ENCODE peak calls at places on chromosomes 4 and X, in seven cellular contexts. F is GM13976, P is GM20000, D is GM23338, G is fibroblast of lung, B is IMR-90, C is spleen. L is an unnamed sample.

GRCh38 chr4:128770807-128771206 is 38.7 kb upstream of the JADE1 start:
- DNase-seq in F (no peak), P (no peak), D (no peak), G (peak; percentile 38), B (no peak), C (no peak), L (no peak)

GRCh38 chr4:91989914-91990313 is 313.9 kb upstream of the GRID2 start:
- DNase-seq in F (no peak), P (no peak), D (peak; percentile 37), G (no peak), B (no peak), C (no peak), L (no peak)

GRCh38 chr4:8063974-8064563 is 94.5 kb downstream of the ABLIM2 start:
- DNase-seq in F (no peak), P (no peak), D (no peak), G (peak; percentile 7), B (no peak), C (no peak), L (no peak)

GRCh38 chr4:127781303-127782024 is 658 bp upstream of the HSPA4L start:
- DNase-seq in F (peak; percentile 10), P (no peak), D (peak; percentile 73), G (peak; percentile 55), B (peak; percentile 15), C (no peak), L (no peak)

GRCh38 chrX:31847773-31848172 is 775.9 kb upstream of the FTHL17 start:
- DNase-seq in F (no peak), P (no peak), D (no peak), G (no peak), B (no peak), C (no peak), L (no peak)

GRCh38 chr4:33696586-33696985 is 2547.7 kb downstream of the ARAP2 start:
- DNase-seq in F (no peak), P (no peak), D (no peak), G (peak; percentile 7), B (no peak), C (no peak), L (no peak)

GRCh38 chr4:73692284-73692683 is 48.1 kb upstream of the CXCL8 start:
- DNase-seq in F (no peak), P (no peak), D (no peak), G (peak; percentile 39), B (no peak), C (no peak), L (no peak)

GRCh38 chr4:8388471-8388870 is 52.1 kb downstream of the ACOX3 start:
- DNase-seq in F (no peak), P (no peak), D (no peak), G (no peak), B (no peak), C (no peak), L (no peak)

GRCh38 chr4:89283226-89283974 is 24.2 kb downstream of the GPRIN3 start:
- DNase-seq in F (no peak), P (no peak), D (no peak), G (peak; percentile 48), B (no peak), C (no peak), L (no peak)

GRCh38 chr4:147727476-147728028 is 4.3 kb upstream of the ARHGAP10 start:
- DNase-seq in F (no peak), P (no peak), D (no peak), G (no peak), B (peak; percentile 50), C (no peak), L (no peak)

GRCh38 chr4:175253184-175253902 is 335.2 kb downstream of the ADAM29 start:
- DNase-seq in F (peak; percentile 18), P (no peak), D (peak; percentile 28), G (no peak), B (no peak), C (no peak), L (no peak)

GRCh38 chr4:183140911-183141320 is 41.9 kb downstream of the WWC2 start:
- DNase-seq in F (no peak), P (no peak), D (no peak), G (peak; percentile 99), B (peak; percentile 76), C (no peak), L (peak; percentile 75)

GRCh38 chr4:110137819-110138218 is 60.6 kb downstream of the ELOVL6 start:
- DNase-seq in F (no peak), P (no peak), D (no peak), G (no peak), B (no peak), C (no peak), L (no peak)

GRCh38 chrX:74133156-74133796 is 170.7 kb upstream of the ZCCHC13 start:
- DNase-seq in F (peak; percentile 52), P (peak; percentile 33), D (peak; percentile 81), G (peak; percentile 64), B (peak; percentile 80), C (no peak), L (peak; percentile 10)

GRCh38 chr4:154939851-154940250 is 158.8 kb downstream of the RBM46 start:
- DNase-seq in F (no peak), P (no peak), D (no peak), G (no peak), B (no peak), C (no peak), L (no peak)

DNA sequence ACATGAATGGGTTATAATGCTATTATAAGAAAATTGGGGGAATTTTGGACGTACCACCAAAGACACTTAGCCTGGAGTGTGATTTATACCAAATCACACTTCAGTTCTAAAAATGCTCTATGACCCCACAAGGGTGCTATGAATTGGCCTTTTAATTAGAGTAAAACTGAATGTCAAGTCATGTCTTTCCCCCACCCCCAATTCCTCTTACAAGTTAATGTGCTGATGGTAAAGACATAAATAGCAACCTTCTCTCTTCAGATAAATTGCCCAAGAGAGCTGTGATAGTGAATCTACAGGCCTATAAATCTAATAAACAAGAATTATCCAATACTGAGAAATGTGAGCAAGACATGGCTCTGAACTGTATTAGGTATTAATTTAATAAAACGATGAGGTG is 78.8 kb downstream of the RNF150 start:
- DNase-seq in F (no peak), P (no peak), D (no peak), G (no peak), B (no peak), C (no peak), L (no peak)
- TF ChIP-seq CTCF in F (no peak), P (no peak), D (no peak), G (no peak), B (no peak), C (no peak), L (no peak)

GRCh38 chrX:9510366-9510765 is 45.5 kb downstream of the TBL1X start:
- DNase-seq in F (no peak), P (no peak), D (no peak), G (no peak), B (no peak), C (no peak), L (no peak)
- TF ChIP-seq CTCF in F (no peak), P (no peak), D (no peak), G (no peak), B (no peak), C (no peak), L (no peak)

GRCh38 chr4:120923201-120923522 is 636 bp upstream of the PRDM5 start:
- DNase-seq in F (no peak), P (no peak), D (no peak), G (no peak), B (no peak), C (no peak), L (no peak)

GRCh38 chr4:120921456-120922389 is 803 bp downstream of the PRDM5 start:
- DNase-seq in F (no peak), P (no peak), D (peak; percentile 48), G (peak; percentile 80), B (peak; percentile 68), C (peak; percentile 86), L (no peak)

GRCh38 chr4:120920666-120921065 is 1.9 kb downstream of the PRDM5 start:
- DNase-seq in F (no peak), P (no peak), D (no peak), G (no peak), B (no peak), C (no peak), L (no peak)

GRCh38 chr4:120924931-120925330 is 2.4 kb upstream of the PRDM5 start:
- DNase-seq in F (no peak), P (no peak), D (no peak), G (no peak), B (no peak), C (no peak), L (no peak)

GRCh38 chr4:120922390-120923200 is at the start of gene PRDM5:
- DNase-seq in F (peak; percentile 35), P (peak; percentile 38), D (peak; percentile 86), G (peak; percentile 59), B (peak; percentile 40), C (peak; percentile 78), L (no peak)
- TF ChIP-seq CTCF in F (no peak), P (no peak), D (no peak), G (peak; percentile 28), B (no peak), C (no peak), L (peak; percentile 24)

DNA sequence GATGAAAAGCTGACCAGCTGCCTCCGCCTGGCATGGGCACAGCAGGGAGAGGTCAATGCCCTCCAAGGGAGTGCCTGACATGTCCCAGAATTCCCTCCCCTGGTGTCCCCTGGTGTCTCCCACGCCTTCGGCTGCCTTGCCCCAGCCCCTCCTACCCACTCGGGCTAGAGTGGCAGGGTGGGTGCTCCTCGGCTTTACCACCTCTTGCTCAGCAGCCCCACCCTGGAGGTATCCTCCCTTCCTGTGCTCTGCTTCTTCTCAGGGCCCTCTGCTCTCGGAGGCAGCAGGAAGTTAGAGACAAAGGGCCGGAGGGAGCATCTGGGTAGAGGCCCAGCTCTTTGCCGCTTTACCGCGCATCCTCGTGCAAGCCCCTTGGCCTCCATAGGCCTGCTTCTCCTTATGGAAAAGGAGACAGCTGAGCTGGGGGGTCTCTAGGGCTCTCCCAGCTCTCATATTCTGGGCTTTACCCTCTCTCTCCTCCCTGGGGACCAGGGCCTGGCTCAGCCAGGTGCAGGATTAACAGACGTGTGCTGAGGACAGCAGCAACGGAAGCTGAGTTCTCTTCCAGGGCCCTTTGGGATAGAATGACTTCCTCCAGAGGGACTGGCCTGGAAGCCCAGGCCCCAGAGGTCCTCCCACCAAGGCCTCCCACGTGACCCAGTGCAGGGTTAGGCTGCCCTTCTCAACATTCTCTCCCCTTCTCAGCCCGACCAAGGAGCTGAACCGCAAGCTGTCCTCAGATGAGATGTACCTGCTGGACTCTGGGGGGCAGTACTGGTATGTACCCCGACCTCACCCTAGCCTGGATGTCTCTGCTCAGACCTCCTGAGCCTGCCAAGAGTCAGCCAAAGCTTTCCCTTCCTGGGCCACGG is 17.2 kb downstream of the XPNPEP2 start:
- DNase-seq in F (peak; percentile 60), P (no peak), D (peak; percentile 55), G (no peak), B (no peak), C (peak; percentile 79), L (no peak)
- TF ChIP-seq CTCF in F (peak; percentile 32), P (no peak), D (peak; percentile 67), G (no peak), B (no peak), C (no peak), L (no peak)

DNA sequence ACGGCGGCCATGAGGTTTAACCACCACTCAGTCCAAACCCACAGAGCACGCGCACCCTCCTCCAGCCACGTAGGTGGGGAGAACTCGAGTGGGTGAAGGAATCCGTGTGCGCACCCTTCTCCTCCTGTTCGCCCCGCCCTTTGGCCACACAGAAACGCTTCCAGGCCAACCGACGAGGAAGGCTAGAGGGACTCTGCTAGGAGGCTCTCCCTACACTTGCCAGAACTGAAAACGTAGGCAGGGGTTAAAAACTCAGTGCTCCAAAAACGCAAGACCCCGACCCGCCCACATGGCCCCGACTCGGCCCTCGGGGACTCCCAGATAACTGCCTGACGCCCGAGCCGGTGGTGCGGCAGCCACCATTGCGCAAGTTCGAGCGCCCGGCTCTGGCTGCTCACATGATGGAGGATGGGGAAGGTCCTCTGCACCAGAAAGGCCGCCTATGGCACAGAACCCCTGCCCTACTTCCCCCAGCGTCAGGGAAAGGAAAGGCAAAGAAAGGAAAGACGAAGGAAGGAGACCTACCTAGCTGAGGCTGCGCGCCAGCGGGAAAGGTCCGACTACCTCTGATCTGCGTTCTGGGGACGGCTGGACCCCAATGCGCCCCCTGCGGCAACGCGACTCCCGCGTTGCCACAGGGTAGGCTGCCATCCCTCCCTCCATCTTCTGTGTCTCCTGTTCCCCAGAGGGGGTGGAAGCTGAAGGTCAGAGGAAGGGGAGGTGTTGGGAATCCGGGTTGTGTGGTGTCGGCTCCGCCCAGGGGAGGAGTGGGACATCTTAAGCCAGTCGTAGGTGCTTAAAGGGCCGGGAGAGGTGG is 201.9 kb upstream of the AGTR2 start:
- DNase-seq in F (peak; percentile 52), P (peak; percentile 19), D (peak; percentile 90), G (peak; percentile 30), B (no peak), C (no peak), L (no peak)
- TF ChIP-seq CTCF in F (no peak), P (no peak), D (peak; percentile 32), G (no peak), B (no peak), C (no peak), L (no peak)